ENCODE peak calls at places on chromosome 4, in six cellular contexts. B is cardiac fibroblast; A is omental fat pad; E is stimulated activated CD4-positive, alpha-beta T cell treated with anti-CD3 and anti-CD28 coated beads, TNF-alpha, amount 100 ng/mL, for 24 hours; K is activated naive CD4-positive, alpha-beta T cell; I is stimulated activated CD8-positive, alpha-beta memory T cell treated with anti-CD3 and anti-CD28 coated beads, Interleukin-15, amount 100 ng/mL, for 1 hour. T is an unnamed sample.
A peak's percentile ranks its signal among the peaks of the same experiment; 100 is the strongest.

GRCh38 chr4:173365359-173365996 is 5.3 kb upstream of the SAP30 start:
- DNase-seq in B (no peak), A (no peak), E (no peak), K (no peak), I (no peak), T (no peak)

GRCh38 chr4:48780867-48781219 is 764 bp upstream of the FRYL start:
- DNase-seq in B (peak; percentile 62), A (no peak), E (no peak), K (no peak), I (no peak), T (peak; percentile 47)

GRCh38 chr4:187666634-187667033 is 328.9 kb upstream of the ZFP42 start:
- DNase-seq in B (peak; percentile 19), A (no peak), E (no peak), K (no peak), I (no peak), T (no peak)

GRCh38 chr4:141646969-141647368 is 10.6 kb downstream of the IL15 start:
- DNase-seq in B (no peak), A (no peak), E (no peak), K (no peak), I (no peak), T (no peak)

GRCh38 chr4:151691639-151692442 is 69.0 kb downstream of the GATB start:
- DNase-seq in B (no peak), A (no peak), E (no peak), K (no peak), I (no peak), T (no peak)

GRCh38 chr4:71406459-71406963 is 67.7 kb downstream of the SLC4A4 start:
- DNase-seq in B (peak; percentile 41), A (no peak), E (no peak), K (no peak), I (no peak), T (no peak)

GRCh38 chr4:105150511-105150910 is 3.8 kb downstream of the TET2 start:
- DNase-seq in B (peak; percentile 63), A (no peak), E (no peak), K (no peak), I (no peak), T (no peak)

GRCh38 chr4:156538651-156539285 is 432.8 kb downstream of the PDGFC start:
- DNase-seq in B (no peak), A (no peak), E (no peak), K (no peak), I (no peak), T (no peak)

GRCh38 chr4:153346563-153346962 is 2.1 kb downstream of the MND1 start:
- DNase-seq in B (peak; percentile 24), A (no peak), E (no peak), K (no peak), I (no peak), T (no peak)

GRCh38 chr4:127212701-127213100 is 420.1 kb upstream of the INTU start:
- DNase-seq in B (no peak), A (no peak), E (no peak), K (no peak), I (no peak), T (no peak)

GRCh38 chr4:140127422-140127821 is 26.6 kb downstream of the MAML3 start:
- DNase-seq in B (no peak), A (no peak), E (no peak), K (no peak), I (no peak), T (no peak)

GRCh38 chr4:190121759-190122158 is 51.8 kb upstream of the DUX4 start:
- DNase-seq in B (no peak), A (no peak), E (no peak), K (no peak), I (no peak), T (peak; percentile 18)

GRCh38 chr4:7197910-7198309 is 5.6 kb downstream of the SORCS2 start:
- DNase-seq in B (no peak), A (no peak), E (no peak), K (no peak), I (no peak), T (no peak)

GRCh38 chr4:167265231-167265630 is 30.9 kb upstream of the SPOCK3 start:
- DNase-seq in B (no peak), A (no peak), E (no peak), K (no peak), I (no peak), T (no peak)

GRCh38 chr4:7297374-7297773 is 105.0 kb downstream of the SORCS2 start:
- DNase-seq in B (no peak), A (no peak), E (no peak), K (no peak), I (no peak), T (no peak)

GRCh38 chr4:182917182-182918043 is at the start of gene DCTD:
- DNase-seq in B (peak; percentile 82), A (peak; percentile 43), E (peak; percentile 55), K (peak; percentile 59), I (peak; percentile 45), T (peak; percentile 90)

GRCh38 chr4:76003015-76003414 is 4.3 kb downstream of the CXCL9 start:
- DNase-seq in B (no peak), A (no peak), E (no peak), K (no peak), I (no peak), T (no peak)

GRCh38 chr4:84683065-84683464 is 100.1 kb downstream of the CDS1 start:
- DNase-seq in B (no peak), A (no peak), E (no peak), K (no peak), I (no peak), T (no peak)

GRCh38 chr4:80423553-80424224 is 88.2 kb downstream of the CFAP299 start:
- DNase-seq in B (no peak), A (no peak), E (no peak), K (no peak), I (no peak), T (no peak)

GRCh38 chr4:8282742-8283141 is 13.2 kb downstream of the HTRA3 start:
- DNase-seq in B (no peak), A (no peak), E (no peak), K (no peak), I (no peak), T (no peak)

GRCh38 chr4:139207873-139208403 is 30.9 kb upstream of the ELF2 start:
- DNase-seq in B (no peak), A (no peak), E (no peak), K (no peak), I (no peak), T (no peak)

GRCh38 chr4:185104733-185105132 is 38.3 kb upstream of the SLC25A4 start:
- DNase-seq in B (no peak), A (no peak), E (no peak), K (no peak), I (no peak), T (no peak)

GRCh38 chr4:99763635-99764101 is 53.0 kb upstream of the DAPP1 start:
- DNase-seq in B (peak; percentile 91), A (no peak), E (no peak), K (no peak), I (no peak), T (no peak)

GRCh38 chr4:4641661-4642180 is 99.9 kb upstream of the STX18 start:
- DNase-seq in B (no peak), A (no peak), E (no peak), K (no peak), I (no peak), T (no peak)